ENCODE peak calls at places on chromosome 14, in five cellular contexts. Z, L, H, F and P are unnamed samples.

GRCh38 chr14:90348270-90348669 is 16.5 kb upstream of the NRDE2 start:
- DNase-seq in H (no peak), Z (no peak), L (no peak), F (no peak), P (no peak)

GRCh38 chr14:76023757-76024156 is 38.2 kb downstream of the IFT43 start:
- DNase-seq in Z (no peak), H (no peak), L (no peak), F (no peak), P (no peak)

GRCh38 chr14:37246427-37246829 is 48.7 kb downstream of the MIPOL1 start:
- DNase-seq in F (peak), L (peak), Z (no peak), H (peak), P (peak)

GRCh38 chr14:94787092-94787491 is 17.2 kb upstream of the GSC start:
- DNase-seq in F (no peak), Z (no peak), H (no peak), L (no peak), P (no peak)

GRCh38 chr14:59585891-59586554 is 9.4 kb upstream of the CCDC175 start:
- DNase-seq in Z (no peak), L (peak), H (no peak), F (peak), P (peak)

GRCh38 chr14:59931237-59931636 is 11.3 kb downstream of the LRRC9 start:
- DNase-seq in H (no peak), Z (no peak), F (no peak), L (no peak), P (no peak)

GRCh38 chr14:69657961-69658360 is 46.6 kb downstream of the SUSD6 start:
- DNase-seq in Z (no peak), L (peak), F (peak), H (peak), P (peak)

GRCh38 chr14:20427231-20428009 is 8.5 kb downstream of the KLHL33 start:
- DNase-seq in L (peak), F (peak), Z (no peak), H (no peak), P (peak)

GRCh38 chr14:60051690-60052324 is 39.9 kb upstream of the PCNX4 start:
- DNase-seq in H (no peak), Z (no peak), L (peak), F (peak), P (peak)

GRCh38 chr14:31939934-31940333 is 137.2 kb upstream of the ARHGAP5 start:
- DNase-seq in L (no peak), Z (no peak), F (no peak), H (no peak), P (no peak)

GRCh38 chr14:69901113-69901951 is 22.1 kb downstream of the SMOC1 start:
- DNase-seq in L (no peak), Z (no peak), H (no peak), F (no peak), P (peak)

GRCh38 chr14:61569783-61570182 is 125.5 kb upstream of the HIF1A start:
- DNase-seq in H (no peak), Z (peak), F (peak), L (peak), P (peak)

GRCh38 chr14:34713681-34714319 is 593 bp downstream of the CFL2 start:
- DNase-seq in L (peak), F (peak), Z (peak), H (no peak), P (peak)

GRCh38 chr14:88426271-88426670 is 40.8 kb downstream of the SPATA7 start:
- DNase-seq in L (peak), F (peak), H (no peak), Z (no peak), P (peak)

GRCh38 chr14:37116933-37117844 is 55.2 kb downstream of the SLC25A21 start:
- DNase-seq in H (no peak), L (peak), F (peak), Z (no peak), P (peak)

GRCh38 chr14:93163570-93163969 is 21.1 kb downstream of the MOAP1 start:
- DNase-seq in L (no peak), F (no peak), Z (no peak), H (no peak), P (no peak)

GRCh38 chr14:95765016-95765415 is 51.1 kb upstream of the TCL1A start:
- DNase-seq in H (no peak), F (no peak), L (no peak), Z (no peak), P (no peak)

GRCh38 chr14:54211562-54212308 is 185.1 kb upstream of the CDKN3 start:
- DNase-seq in H (no peak), F (peak), L (peak), Z (no peak), P (peak)

GRCh38 chr14:94180655-94181271 is 6.6 kb downstream of the PPP4R4 start:
- DNase-seq in Z (no peak), F (peak), H (no peak), L (peak), P (peak)

GRCh38 chr14:81474685-81475324 is 58.8 kb downstream of the SEL1L start:
- DNase-seq in H (no peak), L (no peak), F (no peak), Z (no peak), P (no peak)

GRCh38 chr14:42548349-42548748 is 941.7 kb downstream of the LRFN5 start:
- DNase-seq in Z (no peak), H (no peak), F (no peak), L (no peak), P (no peak)

GRCh38 chr14:52951730-52952481 is 1.1 kb upstream of the FERMT2 start:
- DNase-seq in H (peak), L (peak), F (peak), Z (peak), P (peak)

GRCh38 chr14:96263347-96264199 is 7.6 kb downstream of the BDKRB1 start:
- DNase-seq in Z (peak), H (peak), F (no peak), L (no peak), P (peak)

GRCh38 chr14:58141893-58142292 is 10.1 kb downstream of the ARMH4 start:
- DNase-seq in Z (no peak), F (no peak), H (no peak), L (no peak), P (no peak)

GRCh38 chr14:80215756-80216581 is 4.7 kb upstream of the DIO2 start:
- DNase-seq in F (peak), H (no peak), L (peak), Z (no peak), P (peak)

GRCh38 chr14:73136387-73137221 is at the start of gene PSEN1:
- DNase-seq in Z (peak), F (peak), L (peak), H (peak), P (peak)

GRCh38 chr14:35897616-35898111 is 71.5 kb downstream of the BRMS1L start:
- DNase-seq in L (no peak), Z (no peak), H (no peak), F (no peak), P (no peak)

GRCh38 chr14:82710257-82710841 is 1176.7 kb upstream of the SEL1L start:
- DNase-seq in L (peak), Z (no peak), F (peak), H (peak), P (peak)

DNA sequence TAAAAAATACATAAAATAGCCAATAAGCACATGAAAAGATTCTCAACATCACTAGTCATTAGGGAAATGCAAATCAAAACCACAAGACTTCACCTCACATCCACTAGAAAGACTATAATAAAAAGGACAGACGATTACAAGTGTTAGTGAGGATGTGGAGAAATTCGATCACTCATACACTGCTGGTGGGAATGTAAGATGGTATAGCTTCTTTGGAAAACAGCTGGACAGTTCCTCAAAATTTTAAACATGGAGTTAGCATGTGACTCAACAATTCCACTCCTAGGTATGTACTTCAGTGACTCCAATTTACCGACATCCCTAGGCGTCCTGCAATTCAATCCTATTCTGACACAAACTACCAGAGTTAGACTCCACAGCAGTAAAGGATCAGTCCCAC is 13.7 kb downstream of the TRIM9 start:
- DNase-seq in Z (no peak), F (peak), H (no peak), L (no peak), P (no peak)
- H3K4me3 ChIP-seq in Z (no peak), F (no peak), H (no peak), L (no peak), P (no peak)

GRCh38 chr14:72075649-72076334 is 143.6 kb downstream of the RGS6 start:
- DNase-seq in L (no peak), H (no peak), F (no peak), Z (no peak), P (no peak)
- TF ChIP-seq CTCF in L (no peak), H (no peak), F (no peak), Z (no peak), P (no peak)

DNA sequence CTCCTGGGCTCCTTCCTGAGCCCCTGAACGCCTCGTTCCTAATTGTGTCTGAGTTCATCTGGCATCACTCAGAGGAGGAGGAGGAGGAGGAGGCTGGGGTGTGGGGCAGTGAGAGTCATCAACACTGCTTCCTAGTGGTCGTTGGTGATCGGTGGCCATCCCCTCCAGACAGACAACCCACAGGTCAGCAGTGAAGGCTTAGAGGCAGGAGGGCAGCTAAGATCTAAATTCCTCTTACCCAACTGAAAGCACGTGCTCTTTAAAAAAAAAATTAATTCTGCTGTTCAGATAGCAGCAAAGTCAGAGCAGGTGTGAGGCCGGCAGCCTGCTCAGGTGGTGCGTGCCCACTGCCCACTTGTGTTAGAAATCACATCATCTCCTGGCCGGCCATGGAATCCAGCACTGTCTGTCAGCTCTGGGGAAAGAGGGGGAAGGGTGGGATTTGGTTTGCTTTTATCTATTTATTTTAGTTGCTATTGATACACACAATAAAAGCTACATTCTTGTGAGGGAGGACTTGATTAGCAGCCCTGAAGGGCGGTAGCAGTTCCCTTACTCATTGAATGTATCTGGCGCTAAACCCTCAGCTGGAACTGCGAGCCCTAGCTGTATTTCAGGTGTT is 46.6 kb downstream of the PPP2R5C start:
- DNase-seq in F (no peak), Z (no peak), L (no peak), H (no peak), P (no peak)
- H3K4me3 ChIP-seq in F (no peak), Z (no peak), L (no peak), H (no peak), P (no peak)

DNA sequence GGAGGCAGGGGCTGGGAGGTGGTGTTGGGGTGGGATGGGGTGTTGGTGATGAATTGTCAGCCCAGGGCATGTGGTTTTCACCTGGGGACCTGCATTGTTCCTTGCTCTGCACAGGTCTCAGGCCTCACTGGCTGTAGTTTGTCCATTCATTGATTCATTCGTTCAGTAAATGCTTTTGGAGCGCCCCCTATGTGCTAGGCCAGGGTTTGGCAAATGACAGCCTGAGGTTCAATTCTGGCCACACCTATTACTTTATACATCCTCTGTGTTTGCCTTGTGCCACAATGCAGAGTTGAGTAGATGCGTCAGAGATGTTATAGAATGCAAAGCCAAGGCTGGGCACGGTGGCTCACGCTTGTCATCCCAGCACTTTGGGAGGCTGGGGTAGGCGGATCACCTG is 4.7 kb downstream of the ADCK1 start:
- DNase-seq in H (no peak), F (no peak), Z (no peak), L (no peak), P (peak)
- TF ChIP-seq CTCF in H (no peak), F (no peak), Z (no peak), L (peak), P (peak)

GRCh38 chr14:105486333-105486973 is at the start of gene CRIP1:
- DNase-seq in L (no peak), Z (no peak), F (no peak), H (no peak), P (no peak)
- H3K4me3 ChIP-seq in L (no peak), Z (peak), F (no peak), H (no peak), P (no peak)

GRCh38 chr14:106843951-106844483 is 1317.6 kb downstream of the TMEM121 start:
- DNase-seq in L (no peak), F (no peak), Z (no peak), H (peak), P (no peak)
- TF ChIP-seq CTCF in L (no peak), F (no peak), Z (no peak), H (no peak), P (no peak)

GRCh38 chr14:50657753-50658152 is 10.4 kb downstream of the SAV1 start:
- DNase-seq in Z (no peak), H (no peak), L (no peak), F (no peak), P (peak)

GRCh38 chr14:50659327-50659974 is 8.7 kb downstream of the SAV1 start:
- DNase-seq in L (no peak), Z (no peak), H (peak), F (no peak), P (peak)

DNA sequence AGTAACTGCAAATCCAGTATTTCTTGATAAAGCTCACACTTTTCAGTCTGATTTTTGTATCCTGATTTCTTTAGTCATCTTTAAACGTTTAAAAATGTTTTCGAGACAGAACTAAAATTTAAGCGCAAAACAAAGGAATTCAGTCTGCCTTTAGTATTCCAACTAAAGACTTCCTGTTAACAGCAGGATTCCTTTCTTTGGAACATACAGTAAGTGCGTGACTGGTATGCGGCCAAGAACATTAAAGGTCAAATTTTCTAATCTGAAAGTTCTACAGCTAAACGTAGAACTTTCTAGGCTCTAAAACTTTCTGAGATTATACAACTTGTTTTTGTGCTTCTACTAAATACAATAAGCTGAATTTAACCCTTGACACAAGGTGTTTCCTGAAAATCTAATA is 9.9 kb downstream of the SAV1 start:
- DNase-seq in Z (no peak), H (no peak), F (peak), L (peak), P (peak)
- H3K4me3 ChIP-seq in Z (no peak), H (peak), F (no peak), L (no peak), P (no peak)

DNA sequence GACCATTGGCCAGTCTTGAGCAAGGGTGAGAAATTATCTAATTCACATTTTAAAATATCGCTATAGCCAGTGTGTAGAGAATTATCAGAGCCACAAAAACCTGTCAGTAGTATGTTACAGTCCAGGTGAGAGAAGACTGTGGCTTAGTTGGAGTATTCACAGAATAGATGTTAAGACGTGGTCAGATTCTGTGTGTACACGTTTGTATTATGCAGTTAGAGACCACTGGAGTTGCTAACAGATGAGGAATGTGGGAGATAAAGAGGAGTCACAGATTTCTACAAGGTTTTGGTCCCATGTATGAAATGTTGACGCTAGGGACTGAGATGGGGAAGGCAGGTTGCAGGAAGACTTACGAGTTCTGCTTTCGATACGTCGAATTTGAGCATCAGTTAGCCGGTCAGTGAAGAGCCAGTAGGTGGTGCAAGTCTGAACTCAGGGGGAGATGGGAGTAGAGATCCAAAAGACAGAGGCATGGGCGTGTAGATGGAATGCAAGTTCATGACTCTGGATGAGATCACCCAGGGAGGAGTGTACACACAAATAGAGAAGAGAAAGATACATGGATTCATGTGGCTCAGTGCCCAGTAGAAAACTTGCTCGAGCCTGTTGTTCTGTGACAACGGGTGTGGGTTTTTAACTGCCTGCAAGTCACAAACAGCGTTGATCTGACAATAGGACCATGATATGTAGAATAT is 114.8 kb upstream of the FLRT2 start:
- DNase-seq in L (peak), F (peak), H (peak), Z (peak), P (peak)
- TF ChIP-seq CTCF in L (peak), F (peak), H (peak), Z (no peak), P (peak)

DNA sequence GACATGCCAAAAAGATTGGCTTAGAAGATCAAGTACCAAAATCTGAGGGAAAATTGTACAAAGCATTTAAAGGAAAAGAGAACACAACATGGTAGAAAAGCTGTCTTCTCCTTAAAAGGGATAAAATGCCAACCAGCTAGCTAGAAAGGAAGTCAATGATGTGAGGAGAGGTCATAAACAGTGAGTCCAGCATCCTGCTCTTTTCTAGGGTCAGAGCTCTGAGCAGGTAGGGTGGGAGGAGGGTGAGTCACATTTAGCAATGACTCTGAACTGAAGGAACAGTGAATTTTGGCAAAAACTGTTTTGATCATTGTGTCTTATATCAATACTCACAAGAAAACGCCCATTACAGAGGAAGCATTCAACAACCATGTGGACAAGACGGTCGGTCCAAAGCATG is 322.3 kb downstream of the DAD1 start:
- DNase-seq in L (no peak), H (no peak), F (no peak), Z (no peak), P (no peak)
- H3K4me3 ChIP-seq in L (no peak), H (no peak), F (no peak), Z (no peak), P (no peak)

DNA sequence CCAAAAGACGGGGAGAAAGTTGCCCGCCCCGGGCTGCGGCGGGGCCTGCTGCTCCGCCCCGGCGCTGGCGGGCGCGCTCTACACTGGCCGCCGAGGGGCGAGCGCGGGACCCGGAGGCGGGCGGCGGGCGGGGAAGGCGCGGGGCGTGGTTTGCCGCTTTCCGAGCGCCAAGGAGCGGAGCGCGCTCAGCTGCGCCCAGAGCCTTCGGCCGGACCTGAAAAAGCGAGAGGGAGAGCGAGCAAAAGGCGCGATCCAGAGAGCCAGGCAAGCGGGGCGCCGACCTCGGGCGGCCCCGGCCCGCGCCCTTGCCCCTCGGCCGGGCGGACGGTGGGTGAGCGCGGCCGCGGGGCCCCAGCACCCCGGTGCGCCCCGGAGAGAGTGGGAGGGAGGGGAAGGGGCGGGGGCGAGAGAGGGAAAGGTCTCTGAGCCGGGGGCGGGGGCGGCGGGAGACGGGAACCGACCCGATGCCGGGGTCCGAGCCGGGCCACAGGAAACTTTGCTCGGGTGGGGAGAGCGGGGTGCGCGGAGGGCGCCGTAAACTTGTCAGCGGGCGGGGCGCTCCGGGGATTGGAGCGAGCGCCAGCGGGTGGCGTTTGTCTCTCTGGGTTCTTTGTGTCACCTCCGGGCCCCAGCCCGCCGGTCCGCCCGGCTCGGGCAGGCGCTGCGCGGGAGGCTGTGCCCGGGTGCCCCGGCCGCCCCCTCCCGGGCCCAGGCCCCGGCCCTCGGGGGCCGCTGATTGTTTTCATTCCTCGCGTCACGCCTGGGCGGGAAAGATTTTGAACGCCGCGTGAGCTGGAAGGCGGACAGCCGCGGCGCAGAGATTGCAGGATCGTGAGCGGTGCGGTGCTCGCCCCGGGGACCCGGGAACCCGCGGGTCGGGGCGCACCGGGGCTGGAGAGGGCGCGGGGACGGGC is at the start of gene SYNE2:
- DNase-seq in Z (peak), H (no peak), L (peak), F (peak), P (peak)
- TF ChIP-seq CTCF in Z (no peak), H (peak), L (peak), F (no peak), P (no peak)